ENCODE peak calls at places on chromosomes 6 and 20, in eight cellular contexts. One of them, this sample, is unnamed. For H3K27me3, the result is how much of the 10 kb centered on the place peaks cover.

GRCh38 chr6:54655162-54655561 is 191.4 kb upstream of the FAM83B start:
- DNase-seq in brain microvascular endothelial cell: no peak
- DNase-seq in colonic mucosa: no peak
- DNase-seq in psoas muscle: no peak
- DNase-seq in upper lobe of right lung: no peak
- DNase-seq in pancreas: no peak
- DNase-seq in CD8-positive, alpha-beta T cell: no peak
- DNase-seq in dorsolateral prefrontal cortex: no peak
- DNase-seq in this sample: no peak

GRCh38 chr20:63835031-63835858 is 4.2 kb upstream of the ZBTB46 start:
- DNase-seq in brain microvascular endothelial cell: peak
- DNase-seq in colonic mucosa: peak
- DNase-seq in psoas muscle: peak
- DNase-seq in upper lobe of right lung: peak
- DNase-seq in pancreas: peak
- DNase-seq in CD8-positive, alpha-beta T cell: no peak
- DNase-seq in dorsolateral prefrontal cortex: peak
- DNase-seq in this sample: peak

GRCh38 chr20:50913976-50914375 is 17.3 kb downstream of the ADNP start:
- DNase-seq in brain microvascular endothelial cell: peak
- DNase-seq in colonic mucosa: no peak
- DNase-seq in psoas muscle: no peak
- DNase-seq in upper lobe of right lung: no peak
- DNase-seq in pancreas: no peak
- DNase-seq in CD8-positive, alpha-beta T cell: no peak
- DNase-seq in dorsolateral prefrontal cortex: no peak
- DNase-seq in this sample: no peak

GRCh38 chr6:43497129-43497396 is 13.1 kb downstream of the LRRC73 start:
- DNase-seq in brain microvascular endothelial cell: no peak
- DNase-seq in colonic mucosa: no peak
- DNase-seq in psoas muscle: peak
- DNase-seq in upper lobe of right lung: no peak
- DNase-seq in pancreas: no peak
- DNase-seq in CD8-positive, alpha-beta T cell: no peak
- DNase-seq in dorsolateral prefrontal cortex: no peak
- DNase-seq in this sample: no peak

GRCh38 chr20:38145094-38146075 is 19.7 kb downstream of the TGM2 start:
- DNase-seq in brain microvascular endothelial cell: peak
- DNase-seq in colonic mucosa: no peak
- DNase-seq in psoas muscle: no peak
- DNase-seq in upper lobe of right lung: no peak
- DNase-seq in pancreas: no peak
- DNase-seq in CD8-positive, alpha-beta T cell: no peak
- DNase-seq in dorsolateral prefrontal cortex: no peak
- DNase-seq in this sample: no peak

GRCh38 chr20:38818113-38819065 is 12.9 kb downstream of the PPP1R16B start:
- DNase-seq in brain microvascular endothelial cell: no peak
- DNase-seq in colonic mucosa: no peak
- DNase-seq in psoas muscle: no peak
- DNase-seq in upper lobe of right lung: no peak
- DNase-seq in pancreas: no peak
- DNase-seq in CD8-positive, alpha-beta T cell: no peak
- DNase-seq in dorsolateral prefrontal cortex: no peak
- DNase-seq in this sample: no peak

GRCh38 chr6:34341481-34341971 is 50.9 kb downstream of the NUDT3 start:
- DNase-seq in brain microvascular endothelial cell: no peak
- DNase-seq in colonic mucosa: no peak
- DNase-seq in psoas muscle: peak
- DNase-seq in upper lobe of right lung: no peak
- DNase-seq in pancreas: no peak
- DNase-seq in CD8-positive, alpha-beta T cell: no peak
- DNase-seq in dorsolateral prefrontal cortex: no peak
- DNase-seq in this sample: no peak

GRCh38 chr6:158772851-158773371 is 46.3 kb downstream of the EZR start:
- DNase-seq in brain microvascular endothelial cell: no peak
- DNase-seq in colonic mucosa: peak
- DNase-seq in psoas muscle: no peak
- DNase-seq in upper lobe of right lung: no peak
- DNase-seq in pancreas: no peak
- DNase-seq in CD8-positive, alpha-beta T cell: no peak
- DNase-seq in dorsolateral prefrontal cortex: no peak
- DNase-seq in this sample: peak

GRCh38 chr6:105494688-105495087 is 91.8 kb upstream of the PREP start:
- DNase-seq in brain microvascular endothelial cell: no peak
- DNase-seq in colonic mucosa: no peak
- DNase-seq in psoas muscle: no peak
- DNase-seq in upper lobe of right lung: no peak
- DNase-seq in pancreas: no peak
- DNase-seq in CD8-positive, alpha-beta T cell: no peak
- DNase-seq in dorsolateral prefrontal cortex: no peak
- DNase-seq in this sample: no peak

GRCh38 chr6:150055131-150055530 is 13.8 kb downstream of the ULBP3 start:
- DNase-seq in brain microvascular endothelial cell: no peak
- DNase-seq in colonic mucosa: no peak
- DNase-seq in psoas muscle: no peak
- DNase-seq in upper lobe of right lung: no peak
- DNase-seq in pancreas: peak
- DNase-seq in CD8-positive, alpha-beta T cell: no peak
- DNase-seq in dorsolateral prefrontal cortex: no peak
- DNase-seq in this sample: no peak

GRCh38 chr6:12818324-12818723 is 101.8 kb downstream of the PHACTR1 start:
- DNase-seq in brain microvascular endothelial cell: no peak
- DNase-seq in colonic mucosa: no peak
- DNase-seq in psoas muscle: no peak
- DNase-seq in upper lobe of right lung: no peak
- DNase-seq in pancreas: no peak
- DNase-seq in CD8-positive, alpha-beta T cell: no peak
- DNase-seq in dorsolateral prefrontal cortex: no peak
- DNase-seq in this sample: no peak

GRCh38 chr6:16585805-16586204 is 175.5 kb downstream of the ATXN1 start:
- DNase-seq in brain microvascular endothelial cell: peak
- DNase-seq in colonic mucosa: no peak
- DNase-seq in psoas muscle: no peak
- DNase-seq in upper lobe of right lung: no peak
- DNase-seq in pancreas: peak
- DNase-seq in CD8-positive, alpha-beta T cell: no peak
- DNase-seq in dorsolateral prefrontal cortex: no peak
- DNase-seq in this sample: no peak

GRCh38 chr6:132391391-132392291 is 9.6 kb downstream of the MOXD1 start:
- DNase-seq in brain microvascular endothelial cell: peak
- DNase-seq in colonic mucosa: peak
- DNase-seq in psoas muscle: no peak
- DNase-seq in upper lobe of right lung: no peak
- DNase-seq in pancreas: no peak
- DNase-seq in CD8-positive, alpha-beta T cell: no peak
- DNase-seq in dorsolateral prefrontal cortex: no peak
- DNase-seq in this sample: peak

GRCh38 chr6:51842066-51842465 is 245.3 kb downstream of the PKHD1 start:
- DNase-seq in brain microvascular endothelial cell: no peak
- DNase-seq in colonic mucosa: no peak
- DNase-seq in psoas muscle: no peak
- DNase-seq in upper lobe of right lung: no peak
- DNase-seq in pancreas: no peak
- DNase-seq in CD8-positive, alpha-beta T cell: no peak
- DNase-seq in dorsolateral prefrontal cortex: no peak
- DNase-seq in this sample: no peak

GRCh38 chr6:1497593-1498105 is 108.3 kb downstream of the FOXF2 start:
- DNase-seq in brain microvascular endothelial cell: no peak
- DNase-seq in colonic mucosa: no peak
- DNase-seq in psoas muscle: no peak
- DNase-seq in upper lobe of right lung: no peak
- DNase-seq in pancreas: no peak
- DNase-seq in CD8-positive, alpha-beta T cell: no peak
- DNase-seq in dorsolateral prefrontal cortex: peak
- DNase-seq in this sample: peak

GRCh38 chr6:112180095-112180820 is 74.1 kb downstream of the LAMA4 start:
- DNase-seq in brain microvascular endothelial cell: no peak
- DNase-seq in colonic mucosa: peak
- DNase-seq in psoas muscle: no peak
- DNase-seq in upper lobe of right lung: no peak
- DNase-seq in pancreas: peak
- DNase-seq in CD8-positive, alpha-beta T cell: no peak
- DNase-seq in dorsolateral prefrontal cortex: no peak
- DNase-seq in this sample: peak

GRCh38 chr6:138442663-138443062 is 38.6 kb downstream of the HEBP2 start:
- DNase-seq in brain microvascular endothelial cell: no peak
- DNase-seq in colonic mucosa: no peak
- DNase-seq in psoas muscle: no peak
- DNase-seq in upper lobe of right lung: no peak
- DNase-seq in pancreas: no peak
- DNase-seq in CD8-positive, alpha-beta T cell: no peak
- DNase-seq in dorsolateral prefrontal cortex: no peak
- DNase-seq in this sample: no peak

GRCh38 chr20:51318058-51318960 is 224.2 kb downstream of the NFATC2 start:
- DNase-seq in brain microvascular endothelial cell: peak
- DNase-seq in colonic mucosa: peak
- DNase-seq in psoas muscle: no peak
- DNase-seq in upper lobe of right lung: peak
- DNase-seq in pancreas: peak
- DNase-seq in CD8-positive, alpha-beta T cell: peak
- DNase-seq in dorsolateral prefrontal cortex: peak
- DNase-seq in this sample: peak

DNA sequence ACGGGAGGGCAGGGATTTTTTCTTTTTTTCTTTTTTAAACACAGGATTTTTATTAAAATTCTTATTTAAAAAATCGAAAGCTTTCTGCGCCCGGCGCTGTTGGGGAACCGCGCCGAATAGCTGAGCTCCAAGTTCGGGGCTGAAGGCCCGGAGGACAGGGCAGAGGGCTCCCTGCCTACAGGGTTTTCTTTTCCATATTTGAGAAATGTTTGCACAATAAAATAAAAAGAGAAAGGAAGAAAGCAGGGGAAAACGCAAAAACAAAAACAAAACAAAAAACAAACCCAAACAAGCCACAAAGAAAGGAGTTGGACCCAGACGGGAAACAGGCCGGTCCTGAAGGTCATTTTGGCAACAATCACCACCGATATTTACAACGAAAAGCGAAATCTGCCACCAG is 2.9 kb downstream of the NKX2-2 start:
- DNase-seq in brain microvascular endothelial cell: no peak
- DNase-seq in colonic mucosa: no peak
- DNase-seq in psoas muscle: no peak
- DNase-seq in upper lobe of right lung: no peak
- DNase-seq in pancreas: no peak
- DNase-seq in CD8-positive, alpha-beta T cell: no peak
- DNase-seq in dorsolateral prefrontal cortex: no peak
- DNase-seq in this sample: no peak
- H3K4me3 ChIP-seq in brain microvascular endothelial cell: no peak
- H3K4me3 ChIP-seq in colonic mucosa: peak
- H3K4me3 ChIP-seq in psoas muscle: peak
- H3K4me3 ChIP-seq in upper lobe of right lung: peak
- H3K4me3 ChIP-seq in pancreas: no peak
- H3K4me3 ChIP-seq in CD8-positive, alpha-beta T cell: no peak
- H3K4me3 ChIP-seq in dorsolateral prefrontal cortex: peak
- H3K4me3 ChIP-seq in this sample: peak

DNA sequence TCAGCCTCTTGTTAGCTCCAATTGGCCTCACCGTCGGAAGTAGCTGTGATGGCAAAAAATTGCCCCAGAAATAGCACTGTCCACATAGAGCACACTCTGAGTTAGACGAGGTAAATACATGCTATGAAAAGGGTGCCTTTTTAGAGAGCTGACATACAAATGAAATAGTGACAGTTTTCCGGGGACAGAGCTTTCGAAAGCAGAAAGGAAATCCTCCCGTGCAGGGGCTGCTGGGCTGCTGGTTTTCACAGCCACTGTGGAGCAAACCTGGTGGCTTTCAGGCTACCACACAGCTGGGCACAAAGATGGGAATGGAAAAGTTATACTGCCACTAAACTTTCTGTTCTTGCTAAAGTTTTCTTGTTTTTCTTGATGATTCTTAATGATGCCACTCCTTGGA is 8.3 kb downstream of the SLPI start:
- DNase-seq in brain microvascular endothelial cell: no peak
- DNase-seq in colonic mucosa: no peak
- DNase-seq in psoas muscle: no peak
- DNase-seq in upper lobe of right lung: no peak
- DNase-seq in pancreas: no peak
- DNase-seq in CD8-positive, alpha-beta T cell: no peak
- DNase-seq in dorsolateral prefrontal cortex: no peak
- DNase-seq in this sample: no peak
- H3K27me3 ChIP-seq in brain microvascular endothelial cell: under half
- H3K27me3 ChIP-seq in colonic mucosa: under half
- H3K27me3 ChIP-seq in psoas muscle: under half
- H3K27me3 ChIP-seq in upper lobe of right lung: under half
- H3K27me3 ChIP-seq in pancreas: under half
- H3K27me3 ChIP-seq in CD8-positive, alpha-beta T cell: under half
- H3K27me3 ChIP-seq in dorsolateral prefrontal cortex: under half
- H3K27me3 ChIP-seq in this sample: under half

DNA sequence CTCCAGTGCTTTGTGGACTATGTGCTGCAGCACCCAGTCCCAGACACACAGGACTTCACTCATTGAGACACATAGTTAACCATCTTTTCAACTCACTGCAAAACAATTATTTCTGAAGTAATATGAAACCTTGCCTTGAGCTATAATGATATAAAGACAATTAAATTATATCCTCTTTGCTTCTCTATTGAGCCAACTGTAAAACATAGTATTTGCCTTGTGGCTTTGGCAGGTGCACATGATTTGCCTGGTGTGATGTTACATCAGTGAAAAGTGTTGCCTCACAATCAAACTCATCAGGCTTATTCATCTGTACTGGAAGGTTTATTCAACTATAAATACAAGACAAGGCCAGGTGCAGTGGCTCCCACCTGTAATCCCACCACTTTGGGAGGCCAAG is 80.6 kb downstream of the NCOA7 start:
- DNase-seq in brain microvascular endothelial cell: no peak
- DNase-seq in colonic mucosa: no peak
- DNase-seq in psoas muscle: no peak
- DNase-seq in upper lobe of right lung: no peak
- DNase-seq in pancreas: no peak
- DNase-seq in CD8-positive, alpha-beta T cell: no peak
- DNase-seq in dorsolateral prefrontal cortex: no peak
- DNase-seq in this sample: no peak
- H3K27ac ChIP-seq in brain microvascular endothelial cell: no peak
- H3K27ac ChIP-seq in colonic mucosa: no peak
- H3K27ac ChIP-seq in psoas muscle: no peak
- H3K27ac ChIP-seq in upper lobe of right lung: no peak
- H3K27ac ChIP-seq in pancreas: no peak
- H3K27ac ChIP-seq in CD8-positive, alpha-beta T cell: no peak
- H3K27ac ChIP-seq in dorsolateral prefrontal cortex: peak
- H3K27ac ChIP-seq in this sample: no peak

DNA sequence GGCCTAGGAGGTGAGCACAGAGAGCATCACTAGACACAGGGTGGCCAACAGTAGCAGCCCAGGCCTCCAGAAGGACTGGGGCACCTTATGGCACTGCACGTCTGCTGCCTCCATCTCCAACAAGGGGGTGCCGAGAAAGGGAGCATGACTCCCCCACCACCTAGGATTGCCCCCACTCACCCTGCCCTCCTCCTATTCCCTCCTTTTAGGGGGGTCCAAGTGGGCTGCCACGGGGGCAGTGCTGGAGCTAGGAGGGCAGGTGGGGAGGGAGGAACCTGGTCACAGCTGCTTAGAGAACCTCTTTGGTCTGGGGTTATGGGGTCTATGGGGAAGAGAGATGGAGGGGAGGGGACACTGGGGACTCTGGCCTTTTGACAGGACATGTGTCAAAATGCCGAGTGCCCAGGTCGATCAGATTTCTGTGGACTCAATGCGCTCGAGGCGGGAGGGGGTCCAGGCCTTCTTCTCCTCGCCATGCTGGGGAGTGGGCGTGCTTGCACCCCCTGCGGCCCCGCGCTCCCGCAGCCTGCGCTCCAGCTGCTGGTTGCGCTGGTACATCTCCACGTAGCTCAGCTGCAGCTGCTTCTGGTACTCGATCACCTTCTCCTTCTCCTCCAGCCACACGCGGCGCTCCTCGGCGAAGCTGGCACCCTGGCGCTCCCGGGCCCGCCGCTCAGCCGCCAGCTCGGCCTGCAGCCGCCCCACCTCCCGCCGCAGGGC is 4.5 kb upstream of the FASTKD5 start:
- DNase-seq in brain microvascular endothelial cell: no peak
- DNase-seq in colonic mucosa: no peak
- DNase-seq in psoas muscle: no peak
- DNase-seq in upper lobe of right lung: peak
- DNase-seq in pancreas: no peak
- DNase-seq in CD8-positive, alpha-beta T cell: no peak
- DNase-seq in dorsolateral prefrontal cortex: no peak
- DNase-seq in this sample: no peak
- H3K4me3 ChIP-seq in brain microvascular endothelial cell: no peak
- H3K4me3 ChIP-seq in colonic mucosa: no peak
- H3K4me3 ChIP-seq in psoas muscle: no peak
- H3K4me3 ChIP-seq in upper lobe of right lung: no peak
- H3K4me3 ChIP-seq in pancreas: no peak
- H3K4me3 ChIP-seq in CD8-positive, alpha-beta T cell: no peak
- H3K4me3 ChIP-seq in dorsolateral prefrontal cortex: no peak
- H3K4me3 ChIP-seq in this sample: no peak